ENCODE peak calls at places on chromosomes 2 and 18, in six cellular contexts. W, Z, G, M, R and N are unnamed samples.

GRCh38 chr2:33307659-33308311 is 168.7 kb upstream of the RASGRP3 start:
- DNase-seq in Z (no peak), M (no peak), W (no peak), G (no peak), R (no peak), N (no peak)

GRCh38 chr18:47969851-47970250 is 39.4 kb upstream of the SMAD2 start:
- DNase-seq in W (no peak), G (peak), M (no peak), R (no peak), Z (no peak), N (no peak)

GRCh38 chr2:54577944-54578667 is 122.0 kb downstream of the SPTBN1 start:
- DNase-seq in Z (peak), M (no peak), W (no peak), R (no peak), G (no peak), N (no peak)

GRCh38 chr18:45837283-45838070 is 12.0 kb downstream of the SIGLEC15 start:
- DNase-seq in G (no peak), M (peak), W (peak), R (peak), Z (peak), N (no peak)

GRCh38 chr2:68193144-68193543 is 35.5 kb downstream of the PNO1 start:
- DNase-seq in M (no peak), Z (no peak), R (no peak), W (no peak), G (no peak), N (no peak)

GRCh38 chr2:35415282-35415681 is 940.3 kb upstream of the CRIM1 start:
- DNase-seq in G (no peak), M (no peak), R (no peak), Z (no peak), W (no peak), N (no peak)

GRCh38 chr2:63057249-63058148 is 6.9 kb downstream of the OTX1 start:
- DNase-seq in R (peak), G (no peak), W (no peak), Z (peak), M (no peak), N (no peak)

GRCh38 chr2:227509824-227510619 is 38.1 kb downstream of the AGFG1 start:
- DNase-seq in Z (no peak), G (peak), M (no peak), R (no peak), W (no peak), N (peak)

GRCh38 chr2:171393487-171393886 is 40.3 kb downstream of the METTL8 start:
- DNase-seq in G (no peak), R (no peak), Z (no peak), W (no peak), M (no peak), N (no peak)

GRCh38 chr2:42040643-42041277 is 7.1 kb upstream of the PKDCC start:
- DNase-seq in M (no peak), W (no peak), Z (peak), G (no peak), R (no peak), N (no peak)

GRCh38 chr2:71069376-71069775 is 928 bp downstream of the NAGK start:
- DNase-seq in W (no peak), Z (no peak), G (no peak), M (no peak), R (no peak), N (no peak)

GRCh38 chr2:106160786-106161261 is 33.3 kb downstream of the UXS1 start:
- DNase-seq in Z (no peak), W (no peak), R (no peak), M (no peak), G (no peak), N (no peak)

GRCh38 chr2:100529176-100529575 is 33.6 kb upstream of the PDCL3 start:
- DNase-seq in Z (no peak), G (no peak), R (no peak), W (no peak), M (no peak), N (no peak)

GRCh38 chr18:12726774-12727550 is 24.1 kb downstream of the PSMG2 start:
- DNase-seq in R (peak), M (peak), G (peak), W (peak), Z (peak), N (peak)

GRCh38 chr2:144943986-144944385 is 424.1 kb upstream of the ZEB2 start:
- DNase-seq in M (no peak), W (no peak), R (no peak), Z (no peak), G (peak), N (no peak)

GRCh38 chr2:216057688-216058193 is 23.9 kb downstream of the PECR start:
- DNase-seq in M (no peak), W (peak), Z (no peak), G (peak), R (peak), N (no peak)

GRCh38 chr2:219335373-219335786 is 2.8 kb upstream of the RESP18 start:
- DNase-seq in M (no peak), G (no peak), Z (peak), W (no peak), R (no peak), N (no peak)

GRCh38 chr2:238024986-238025385 is 35.8 kb upstream of the SCLY start:
- DNase-seq in M (no peak), W (no peak), R (no peak), G (peak), Z (no peak), N (no peak)

GRCh38 chr18:58856881-58857280 is 7.8 kb upstream of the ZNF532 start:
- DNase-seq in W (no peak), R (no peak), Z (no peak), G (peak), M (no peak), N (no peak)

GRCh38 chr18:58522157-58522556 is 106.7 kb downstream of the ALPK2 start:
- DNase-seq in Z (no peak), R (no peak), W (no peak), M (no peak), G (no peak), N (no peak)

GRCh38 chr2:224682121-224682520 is 34.0 kb downstream of the CCDC195 start:
- DNase-seq in M (no peak), Z (no peak), G (no peak), R (no peak), W (no peak), N (no peak)

GRCh38 chr2:11169333-11169732 is 14.1 kb downstream of the SLC66A3 start:
- DNase-seq in M (no peak), R (no peak), G (peak), W (peak), Z (no peak), N (no peak)

GRCh38 chr2:120012363-120012762 is 514 bp upstream of the EPB41L5 start:
- DNase-seq in M (peak), Z (no peak), G (no peak), W (no peak), R (no peak), N (no peak)

GRCh38 chr2:175414872-175415487 is 233.5 kb upstream of the ATP5MC3 start:
- DNase-seq in R (peak), M (peak), Z (peak), G (peak), W (peak), N (peak)

GRCh38 chr18:79950440-79951341 is 762 bp downstream of the SLC66A2 start:
- DNase-seq in Z (peak), G (peak), W (no peak), R (peak), M (no peak), N (no peak)

GRCh38 chr2:161146209-161146775 is 13.9 kb upstream of the TANK start:
- DNase-seq in W (no peak), M (no peak), R (no peak), G (no peak), Z (no peak), N (no peak)

GRCh38 chr2:228339525-228339924 is 158.0 kb upstream of the SPHKAP start:
- DNase-seq in R (no peak), Z (no peak), M (no peak), G (no peak), W (no peak), N (no peak)

GRCh38 chr2:222358876-222359275 is 60.1 kb upstream of the PAX3 start:
- DNase-seq in R (no peak), Z (no peak), G (peak), M (no peak), W (no peak), N (no peak)

GRCh38 chr2:101762451-101763171 is 65.1 kb downstream of the MAP4K4 start:
- DNase-seq in Z (no peak), R (no peak), G (no peak), M (no peak), W (no peak), N (no peak)

GRCh38 chr2:232886176-232886575 is 16.1 kb downstream of the SNORC start:
- DNase-seq in W (no peak), R (no peak), G (no peak), Z (no peak), M (no peak), N (no peak)

GRCh38 chr2:172426635-172427255 is 641 bp upstream of the ITGA6 start:
- DNase-seq in R (no peak), G (no peak), Z (no peak), M (no peak), W (no peak), N (no peak)